ENCODE peak calls at places on chromosomes 5 and 9, in four cellular contexts. V, I, A and F are unnamed samples.

GRCh38 chr5:131242728-131243255 is 21.1 kb upstream of the CDC42SE2 start:
- DNase-seq in I (no peak), V (no peak), A (peak; percentile 97), F (no peak)

GRCh38 chr9:3762076-3762475 is 236.3 kb upstream of the RFX3 start:
- DNase-seq in A (no peak), I (no peak), V (no peak), F (no peak)

GRCh38 chr9:36690769-36691168 is 118.1 kb downstream of the MELK start:
- DNase-seq in I (no peak), A (no peak), V (no peak), F (no peak)

GRCh38 chr9:113569472-113570060 is 106.0 kb downstream of the RGS3 start:
- DNase-seq in V (peak; percentile 2), A (no peak), I (no peak), F (no peak)

GRCh38 chr9:120610975-120611689 is 31.2 kb upstream of the CDK5RAP2 start:
- DNase-seq in A (no peak), V (no peak), I (peak; percentile 29), F (no peak)

GRCh38 chr5:59300930-59301329 is 592.6 kb downstream of the PDE4D start:
- DNase-seq in A (no peak), V (no peak), I (no peak), F (no peak)

GRCh38 chr9:107918749-107919148 is 429.2 kb upstream of the KLF4 start:
- DNase-seq in A (no peak), V (no peak), I (no peak), F (no peak)

GRCh38 chr5:42811591-42812392 is at the start of gene SELENOP:
- DNase-seq in V (peak; percentile 77), I (peak; percentile 99), A (no peak), F (peak; percentile 84)

GRCh38 chr9:29648132-29648531 is 2074.9 kb upstream of the C9orf72 start:
- DNase-seq in V (no peak), I (no peak), A (no peak), F (no peak)

GRCh38 chr9:114958021-114958846 is 27.8 kb upstream of the TNFSF8 start:
- DNase-seq in I (no peak), A (no peak), V (peak; percentile 41), F (no peak)

GRCh38 chr5:141637693-141638419 is 1.1 kb downstream of the RELL2 start:
- DNase-seq in V (peak; percentile 58), I (peak; percentile 37), A (peak; percentile 37), F (no peak)

GRCh38 chr9:89891221-89892052 is 286.6 kb downstream of the GADD45G start:
- DNase-seq in V (no peak), A (no peak), I (no peak), F (peak; percentile 68)

GRCh38 chr5:78920604-78921003 is 64.5 kb downstream of the ARSB start:
- DNase-seq in I (no peak), V (peak; percentile 39), A (peak; percentile 71), F (no peak)

GRCh38 chr9:69118656-69119055 is 55.4 kb upstream of the TJP2 start:
- DNase-seq in V (no peak), I (no peak), A (no peak), F (no peak)

GRCh38 chr5:11289733-11290132 is 528.7 kb upstream of the DAP start:
- DNase-seq in I (no peak), V (no peak), A (no peak), F (no peak)

GRCh38 chr9:33921967-33922895 is 105.3 kb downstream of the UBE2R2 start:
- DNase-seq in A (no peak), I (peak; percentile 21), V (no peak), F (no peak)

GRCh38 chr5:11261226-11261625 is 500.2 kb upstream of the DAP start:
- DNase-seq in V (no peak), A (no peak), I (no peak), F (no peak)

GRCh38 chr9:89596937-89597555 is 7.8 kb upstream of the GADD45G start:
- DNase-seq in A (no peak), V (no peak), I (no peak), F (no peak)

GRCh38 chr9:86408121-86408520 is 53.9 kb upstream of the TUT7 start:
- DNase-seq in V (no peak), A (peak; percentile 73), I (no peak), F (no peak)

GRCh38 chr9:104968025-104968982 is 40.3 kb upstream of the ABCA1 start:
- DNase-seq in V (peak; percentile 86), I (peak; percentile 74), A (peak; percentile 90), F (peak; percentile 91)
- TF ChIP-seq POLR2A in V (peak; percentile 11), I (peak; percentile 59), A (no peak), F (peak; percentile 32)

GRCh38 chr9:136723989-136724388 is 11.6 kb downstream of the DIPK1B start:
- DNase-seq in V (no peak), I (no peak), A (no peak), F (no peak)

GRCh38 chr9:136724772-136725171 is 12.4 kb downstream of the DIPK1B start:
- DNase-seq in A (no peak), V (no peak), I (no peak), F (no peak)

GRCh38 chr9:136722969-136723356 is 10.6 kb downstream of the DIPK1B start:
- DNase-seq in A (no peak), V (no peak), I (no peak), F (no peak)

GRCh38 chr9:136722093-136722968 is 10.0 kb downstream of the DIPK1B start:
- DNase-seq in A (no peak), V (no peak), I (no peak), F (no peak)

DNA sequence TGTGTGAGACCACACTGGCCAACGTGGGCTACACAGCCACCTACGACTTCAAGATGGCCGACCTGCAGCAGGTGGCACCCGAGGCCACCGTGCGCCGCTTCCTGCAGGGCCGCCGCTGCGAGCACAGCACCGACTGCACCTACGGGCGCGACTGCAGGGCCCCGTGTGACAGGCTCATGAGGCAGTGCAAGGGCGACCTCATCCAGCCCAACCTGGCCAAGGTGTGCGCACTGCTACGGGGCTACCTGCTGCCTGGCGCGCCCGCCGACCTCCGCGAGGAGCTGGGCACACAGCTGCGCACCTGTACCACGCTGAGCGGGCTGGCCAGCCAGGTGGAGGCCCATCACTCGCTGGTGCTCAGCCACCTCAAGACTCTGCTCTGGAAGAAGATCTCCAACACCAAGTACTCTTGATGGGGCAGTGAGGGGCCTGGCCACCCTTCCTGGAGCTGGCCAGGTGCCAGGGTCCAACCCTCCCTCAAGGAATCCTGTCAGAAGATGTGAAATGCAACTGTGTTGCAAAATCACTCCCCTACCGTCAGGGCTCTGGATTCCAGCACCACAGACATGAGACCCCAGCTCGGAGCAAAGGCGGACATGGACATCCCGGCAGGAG is 11.1 kb downstream of the DIPK1B start:
- DNase-seq in V (no peak), A (no peak), I (no peak), F (no peak)
- TF ChIP-seq POLR2A in V (no peak), A (no peak), I (no peak), F (no peak)

GRCh38 chr9:137236936-137237421 is 4.1 kb upstream of the TUBB4B start:
- DNase-seq in I (no peak), A (no peak), V (no peak), F (no peak)

GRCh38 chr9:137240321-137240840 is 706 bp upstream of the TUBB4B start:
- DNase-seq in V (peak; percentile 83), A (peak; percentile 61), I (no peak), F (peak; percentile 35)

GRCh38 chr9:137236238-137236935 is 4.7 kb upstream of the TUBB4B start:
- DNase-seq in V (peak; percentile 84), A (peak; percentile 63), I (peak; percentile 87), F (peak; percentile 68)

GRCh38 chr9:137235424-137236237 is 4.9 kb downstream of the SLC34A3 start:
- DNase-seq in A (no peak), I (peak; percentile 45), V (no peak), F (no peak)

GRCh38 chr9:137237759-137238726 is 3.0 kb upstream of the TUBB4B start:
- DNase-seq in I (no peak), V (no peak), A (no peak), F (no peak)
- TF ChIP-seq POLR2A in I (no peak), V (no peak), A (no peak), F (no peak)

DNA sequence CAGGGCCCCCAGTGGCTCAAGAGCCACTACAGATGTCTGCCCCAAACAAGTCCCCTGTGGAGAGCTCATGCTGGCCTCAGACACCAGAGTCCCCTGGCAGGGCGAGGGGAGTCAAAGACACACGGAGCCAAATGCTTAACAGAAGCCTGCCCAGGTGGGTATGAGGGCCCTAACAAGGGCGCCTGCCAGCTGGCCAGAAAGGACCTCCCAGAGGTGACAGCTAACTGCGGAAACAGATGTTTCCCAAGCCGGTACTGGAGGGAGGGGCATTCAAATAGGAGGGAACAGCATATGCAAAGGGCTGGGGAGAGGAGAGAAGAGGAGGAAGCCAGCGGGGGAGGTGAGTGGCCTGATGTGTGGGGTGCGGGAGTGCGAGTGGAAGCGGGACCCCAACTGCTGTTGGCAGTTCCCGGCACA is 933 bp downstream of the MXD3 start:
- DNase-seq in A (peak; percentile 18), V (no peak), I (no peak), F (no peak)
- TF ChIP-seq POLR2A in A (no peak), V (no peak), I (no peak), F (no peak)

GRCh38 chr9:97984188-97985057 is 1.3 kb downstream of the ANP32B start:
- DNase-seq in V (peak; percentile 81), A (peak; percentile 78), I (peak; percentile 26), F (peak; percentile 68)
- TF ChIP-seq POLR2A in V (peak; percentile 61), A (peak; percentile 80), I (peak; percentile 7), F (peak; percentile 37)

GRCh38 chr5:891837-892389 is 688 bp downstream of the BRD9 start:
- DNase-seq in I (no peak), A (peak; percentile 17), V (no peak), F (no peak)

GRCh38 chr5:892390-893136 is at the start of the genes BRD9 and TRIP13:
- DNase-seq in I (peak; percentile 66), A (peak; percentile 64), V (peak; percentile 86), F (peak; percentile 54)

GRCh38 chr5:889075-889710 is 3.4 kb downstream of the BRD9 start:
- DNase-seq in A (no peak), I (no peak), V (no peak), F (no peak)

GRCh38 chr5:893137-893506 is 438 bp downstream of the TRIP13 start:
- DNase-seq in A (no peak), V (no peak), I (no peak), F (no peak)

GRCh38 chr5:891117-891836 is 1.3 kb downstream of the BRD9 start:
- DNase-seq in I (peak; percentile 77), V (no peak), A (no peak), F (no peak)
- TF ChIP-seq POLR2A in I (no peak), V (no peak), A (no peak), F (no peak)

DNA sequence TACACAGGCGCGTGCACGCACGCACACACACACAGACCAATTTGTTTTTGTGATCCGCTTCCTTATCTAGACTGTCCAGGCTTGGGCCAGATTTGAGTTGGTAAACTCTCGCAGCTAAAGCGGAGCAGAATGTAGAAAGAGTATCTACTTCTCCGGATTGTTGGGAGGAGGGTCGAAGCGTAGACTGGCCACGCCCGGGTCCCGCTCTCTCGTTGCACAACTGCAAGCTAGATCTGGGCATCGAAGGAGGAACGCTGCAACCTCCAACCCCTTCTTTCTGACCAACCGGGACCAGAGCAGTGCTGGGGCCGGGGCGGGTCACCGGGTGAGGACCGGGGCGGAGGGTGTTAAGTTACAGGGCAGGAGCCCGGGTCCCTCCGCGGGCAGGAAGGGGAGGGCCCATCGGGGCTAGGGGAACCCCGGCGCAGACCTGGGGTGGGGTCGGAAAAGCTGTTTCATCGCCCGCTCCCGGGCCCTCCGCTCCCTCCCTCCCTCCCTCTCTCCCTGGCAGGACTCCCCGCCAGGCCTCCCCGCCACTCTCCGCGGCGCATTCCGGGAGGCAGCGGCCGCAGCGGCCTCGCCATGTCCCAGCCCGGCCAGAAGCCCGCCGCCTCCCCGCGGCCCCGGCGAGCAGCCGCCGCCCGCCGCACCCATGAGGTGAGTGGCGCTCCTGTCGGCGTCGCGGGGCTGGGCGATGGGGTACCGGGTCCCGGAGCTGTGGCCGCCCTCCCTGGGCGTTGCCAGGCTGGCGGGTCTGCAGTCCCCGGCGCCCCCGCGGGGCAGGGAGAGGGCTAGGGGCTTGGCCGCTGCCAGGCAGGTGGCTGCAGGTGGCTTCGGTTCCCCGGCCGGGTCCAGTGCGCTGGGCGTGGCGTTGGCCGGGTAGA is at the start of gene CAST:
- DNase-seq in A (peak; percentile 85), I (peak; percentile 84), V (peak; percentile 91), F (peak; percentile 82)
- TF ChIP-seq POLR2A in A (no peak), I (peak; percentile 42), V (peak; percentile 56), F (peak; percentile 57)